ENCODE peak calls at places on chromosomes 1 and 21, in four cellular contexts. V, O, L and W are unnamed samples.

GRCh38 chr1:206100226-206100780 is 16.9 kb downstream of the AVPR1B start:
- DNase-seq in V (no peak), O (no peak), L (no peak), W (no peak)

GRCh38 chr1:199089393-199090122 is 450.7 kb downstream of the PTPRC start:
- DNase-seq in V (no peak), O (no peak), L (no peak), W (no peak)

GRCh38 chr1:48222501-48223242 is at the start of gene SLC5A9:
- DNase-seq in V (no peak), O (no peak), L (no peak), W (no peak)

GRCh38 chr1:235275223-235275622 is 52.8 kb downstream of the ARID4B start:
- DNase-seq in V (no peak), O (no peak), L (no peak), W (no peak)

GRCh38 chr1:1778827-1779675 is 781 bp upstream of the NADK start:
- DNase-seq in V (no peak), O (peak), L (no peak), W (peak)

GRCh38 chr1:3245768-3246167 is 176.8 kb downstream of the PRDM16 start:
- DNase-seq in V (no peak), O (no peak), L (no peak), W (no peak)

GRCh38 chr1:224219011-224219611 is 36.1 kb downstream of the DEGS1 start:
- DNase-seq in V (no peak), O (no peak), L (no peak), W (no peak)

GRCh38 chr1:103162360-103162759 is 54.0 kb upstream of the COL11A1 start:
- DNase-seq in V (no peak), O (no peak), L (no peak), W (no peak)

GRCh38 chr1:1200876-1201810 is 5.2 kb downstream of the TNFRSF18 start:
- DNase-seq in V (peak), O (peak), L (peak), W (peak)

GRCh38 chr21:42150458-42151085 is 68.4 kb upstream of the ABCG1 start:
- DNase-seq in V (no peak), O (peak), L (no peak), W (no peak)

GRCh38 chr21:45012661-45013270 is 61.6 kb upstream of the ADARB1 start:
- DNase-seq in V (no peak), O (peak), L (no peak), W (no peak)

GRCh38 chr1:243549108-243549507 is 293.3 kb downstream of the SDCCAG8 start:
- DNase-seq in V (peak), O (no peak), L (peak), W (peak)

GRCh38 chr21:41719691-41720090 is 47.2 kb downstream of the RIPK4 start:
- DNase-seq in V (no peak), O (no peak), L (no peak), W (no peak)

GRCh38 chr21:46097826-46098286 is at the start of gene COL6A2:
- DNase-seq in V (peak), O (peak), L (no peak), W (peak)

GRCh38 chr1:163171826-163172225 is 30.9 kb downstream of the RGS5 start:
- DNase-seq in V (no peak), O (no peak), L (peak), W (no peak)

GRCh38 chr1:102500795-102501194 is 504.1 kb upstream of the OLFM3 start:
- DNase-seq in V (no peak), O (no peak), L (no peak), W (no peak)

GRCh38 chr1:14724234-14724633 is 125.7 kb downstream of the KAZN start:
- DNase-seq in V (no peak), O (no peak), L (no peak), W (no peak)

GRCh38 chr1:186295980-186296379 is 79.1 kb downstream of the TPR start:
- DNase-seq in V (peak), O (no peak), L (no peak), W (no peak)

GRCh38 chr1:195851804-195852203 is 756.4 kb downstream of the KCNT2 start:
- DNase-seq in V (no peak), O (no peak), L (no peak), W (no peak)

GRCh38 chr1:198560093-198560638 is 19.7 kb upstream of the ATP6V1G3 start:
- DNase-seq in V (peak), O (no peak), L (peak), W (no peak)

GRCh38 chr1:36555041-36555440 is 72.3 kb upstream of the CSF3R start:
- DNase-seq in V (no peak), O (peak), L (no peak), W (no peak)